ENCODE peak calls at places on chromosomes 4 and X, in four cellular contexts. D, Y, H and B are unnamed samples.

GRCh38 chr4:53804719-53805118 is 213.4 kb upstream of the LNX1 start:
- DNase-seq in D (peak), Y (peak), H (peak), B (peak)

GRCh38 chr4:72629540-72629939 is 60.5 kb upstream of the ADAMTS3 start:
- DNase-seq in D (no peak), Y (no peak), H (no peak), B (no peak)

GRCh38 chrX:131521824-131522223 is 22.1 kb upstream of the OR13H1 start:
- DNase-seq in D (no peak), Y (no peak), H (no peak), B (no peak)

GRCh38 chr4:186021461-186022167 is 47.3 kb upstream of the TLR3 start:
- DNase-seq in D (peak), Y (peak), H (no peak), B (no peak)

GRCh38 chr4:41745292-41746024 is 3.1 kb downstream of the PHOX2B start:
- DNase-seq in D (no peak), Y (no peak), H (no peak), B (no peak)

GRCh38 chrX:48520976-48521352 is 644 bp upstream of the EBP start:
- DNase-seq in D (peak), Y (no peak), H (no peak), B (no peak)

GRCh38 chrX:66013195-66013816 is 26.6 kb downstream of the VSIG4 start:
- DNase-seq in D (no peak), Y (no peak), H (no peak), B (no peak)

GRCh38 chr4:34720563-34720962 is 1523.8 kb downstream of the ARAP2 start:
- DNase-seq in D (peak), Y (peak), H (no peak), B (peak)

GRCh38 chrX:45524296-45524695 is 323.6 kb upstream of the DIPK2B start:
- DNase-seq in D (no peak), Y (no peak), H (no peak), B (no peak)

GRCh38 chrX:145751943-145752342 is 65.7 kb upstream of the SLITRK2 start:
- DNase-seq in D (no peak), Y (no peak), H (no peak), B (no peak)

GRCh38 chr4:182010876-182011275 is 232.3 kb upstream of the TENM3 start:
- DNase-seq in D (no peak), Y (no peak), H (no peak), B (no peak)

GRCh38 chr4:176981551-176981950 is 188.8 kb upstream of the VEGFC start:
- DNase-seq in D (no peak), Y (no peak), H (no peak), B (no peak)

GRCh38 chr4:118033148-118034060 is 882 bp upstream of the NDST3 start:
- DNase-seq in D (no peak), Y (no peak), H (no peak), B (peak)
- TF ChIP-seq JUND in D (no peak), Y (no peak), H (no peak), B (no peak)

GRCh38 chrX:84737471-84737871 is 235.2 kb upstream of the HDX start:
- DNase-seq in D (no peak), Y (no peak), H (no peak), B (no peak)
- TF ChIP-seq FOSL1 in D (no peak), Y (no peak), H (no peak), B (no peak)

GRCh38 chrX:126994011-126994410 is 174.5 kb downstream of the PRR32 start:
- DNase-seq in D (no peak), Y (no peak), H (no peak), B (no peak)
- TF ChIP-seq JUND in D (no peak), Y (no peak), H (no peak), B (no peak)

GRCh38 chr4:76233088-76233487 is 18.4 kb upstream of the FAM47E start:
- DNase-seq in D (peak), Y (no peak), H (no peak), B (no peak)

GRCh38 chr4:76233967-76234678 is 17.4 kb upstream of the FAM47E start:
- DNase-seq in D (peak), Y (no peak), H (no peak), B (peak)

GRCh38 chr4:76232681-76233080 is 18.8 kb upstream of the FAM47E start:
- DNase-seq in D (no peak), Y (no peak), H (no peak), B (no peak)

GRCh38 chr4:76234679-76235044 is 16.9 kb upstream of the FAM47E start:
- DNase-seq in D (no peak), Y (no peak), H (no peak), B (no peak)

GRCh38 chr4:76233534-76233933 is 18.0 kb upstream of the FAM47E start:
- DNase-seq in D (peak), Y (no peak), H (no peak), B (no peak)
- TF ChIP-seq FOSL1 in D (no peak), Y (no peak), H (no peak), B (no peak)

GRCh38 chr4:6988016-6988715 is 55.0 kb upstream of the TADA2B start:
- DNase-seq in D (peak), Y (no peak), H (no peak), B (no peak)

GRCh38 chr4:6990661-6991060 is 52.5 kb upstream of the TADA2B start:
- DNase-seq in D (no peak), Y (no peak), H (no peak), B (no peak)

GRCh38 chr4:6987566-6987920 is 55.6 kb upstream of the TADA2B start:
- DNase-seq in D (peak), Y (no peak), H (no peak), B (no peak)

GRCh38 chr4:6991249-6991648 is 51.9 kb upstream of the TADA2B start:
- DNase-seq in D (no peak), Y (no peak), H (no peak), B (no peak)

GRCh38 chr4:6989331-6989923 is 53.7 kb upstream of the TADA2B start:
- DNase-seq in D (no peak), Y (no peak), H (no peak), B (no peak)
- TF ChIP-seq JUND in D (no peak), Y (no peak), H (no peak), B (no peak)